ENCODE peak calls at places on chromosomes 4 and X, in five cellular contexts. F is fibroblast of the aortic adventitia, P is AG04449, W is H1, S is kidney tubule cell. D is an unnamed sample.

GRCh38 chr4:185079271-185079905 is 61.1 kb downstream of the HELT start:
- DNase-seq in F (no peak), P (no peak), W (no peak), S (no peak), D (no peak)

GRCh38 chr4:112144546-112145325 is 518 bp upstream of the FAM241A start:
- DNase-seq in F (no peak), P (no peak), W (no peak), S (no peak), D (no peak)

GRCh38 chrX:101347859-101348451 is 587 bp downstream of the TIMM8A start:
- DNase-seq in P (no peak), F (peak), S (peak), W (no peak), D (no peak)

GRCh38 chr4:15234101-15234500 is 193.7 kb upstream of the C1QTNF7 start:
- DNase-seq in F (peak), W (no peak), P (peak), S (peak), D (peak)

GRCh38 chr4:181820518-181820917 is 422.7 kb upstream of the TENM3 start:
- DNase-seq in S (no peak), P (no peak), W (no peak), F (no peak), D (no peak)

GRCh38 chrX:136529795-136530194 is 2.2 kb upstream of the VGLL1 start:
- DNase-seq in S (no peak), W (no peak), P (no peak), F (no peak), D (no peak)

GRCh38 chr4:14743601-14744000 is 258.7 kb upstream of the CPEB2 start:
- DNase-seq in W (no peak), S (no peak), F (no peak), P (no peak), D (no peak)

GRCh38 chrX:10401239-10401638 is 219.1 kb downstream of the MID1 start:
- DNase-seq in W (no peak), F (no peak), P (no peak), S (no peak), D (no peak)

GRCh38 chr4:89204624-89205023 is 93.3 kb downstream of the TIGD2 start:
- DNase-seq in P (no peak), S (no peak), F (peak), W (no peak), D (no peak)

GRCh38 chrX:40104649-40105015 is 6.9 kb upstream of the BCOR start:
- DNase-seq in F (peak), S (peak), P (no peak), W (no peak), D (no peak)

GRCh38 chr4:100933628-100934027 is 413.7 kb downstream of the PPP3CA start:
- DNase-seq in W (no peak), S (peak), F (peak), P (no peak), D (peak)

GRCh38 chr4:104677122-104677521 is 182.4 kb upstream of the CXXC4 start:
- DNase-seq in S (peak), P (no peak), W (no peak), F (no peak), D (no peak)

GRCh38 chrX:1520350-1520749 is 16.6 kb downstream of the P2RY8 start:
- DNase-seq in S (no peak), P (no peak), F (no peak), W (no peak), D (no peak)

GRCh38 chr4:7660176-7660540 is 225.4 kb upstream of the PSAPL1 start:
- DNase-seq in S (no peak), P (no peak), W (no peak), F (no peak), D (no peak)

GRCh38 chr4:89640620-89641366 is 196.2 kb downstream of the SNCA start:
- DNase-seq in F (peak), P (peak), S (peak), W (peak), D (peak)

GRCh38 chrX:40420899-40421729 is 159.7 kb upstream of the ATP6AP2 start:
- DNase-seq in P (no peak), W (no peak), S (peak), F (peak), D (no peak)

GRCh38 chr4:3288571-3289094 is 4.2 kb upstream of the RGS12 start:
- DNase-seq in S (no peak), F (no peak), P (no peak), W (no peak), D (no peak)

GRCh38 chr4:102438396-102438795 is 62.8 kb upstream of the NFKB1 start:
- DNase-seq in S (peak), F (peak), W (no peak), P (no peak), D (no peak)

GRCh38 chr4:98516042-98516440 is 142.4 kb downstream of the TSPAN5 start:
- DNase-seq in W (no peak), S (peak), F (peak), P (peak), D (peak)

GRCh38 chr4:122898370-122899150 is 23.8 kb downstream of the NUDT6 start:
- DNase-seq in P (peak), S (peak), F (peak), W (no peak), D (peak)

GRCh38 chrX:103396186-103396585 is 19.8 kb downstream of the BEX3 start:
- DNase-seq in S (peak), P (peak), F (peak), W (no peak), D (peak)

GRCh38 chrX:45479835-45480422 is 279.3 kb upstream of the DIPK2B start:
- DNase-seq in P (peak), S (peak), F (peak), W (no peak), D (peak)

GRCh38 chr4:125682730-125683129 is 368.0 kb downstream of the FAT4 start:
- DNase-seq in S (no peak), W (no peak), P (no peak), F (no peak), D (no peak)

GRCh38 chr4:171846232-171846631 is 33.0 kb downstream of the GALNTL6 start:
- DNase-seq in P (peak), W (peak), F (no peak), S (peak), D (no peak)

GRCh38 chr4:144355809-144356757 is 215.6 kb upstream of the GYPA start:
- DNase-seq in S (peak), F (peak), P (peak), W (no peak), D (peak)

GRCh38 chr4:87241341-87241740 is 20.9 kb upstream of the KLHL8 start:
- DNase-seq in W (no peak), F (no peak), S (no peak), P (no peak), D (no peak)

GRCh38 chrX:106952988-106953387 is 32.8 kb downstream of the CLDN2 start:
- DNase-seq in F (peak), W (no peak), P (no peak), S (peak), D (no peak)

GRCh38 chrX:9785944-9786741 is at the start of gene SHROOM2:
- DNase-seq in S (peak), F (no peak), P (no peak), W (no peak), D (no peak)

D was measured in AG09309.